ENCODE peak calls at places on chromosomes 7 and 10, in seven cellular contexts. O is small intestine; V is CD4-positive, alpha-beta T cell; P is right lobe of liver; J is mesenchymal stem cell; X is dorsolateral prefrontal cortex; T is cardiac muscle cell. K is an unnamed sample.

GRCh38 chr10:9038146-9038714 is 983.7 kb downstream of the GATA3 start:
- DNase-seq in O (no peak), V (no peak), P (peak), J (no peak), X (no peak), T (peak), K (peak)

GRCh38 chr7:155972247-155972646 is 160.0 kb upstream of the SHH start:
- DNase-seq in O (no peak), V (no peak), P (no peak), J (no peak), X (no peak), T (no peak), K (no peak)

GRCh38 chr7:105389090-105389650 is 449 bp upstream of the SRPK2 start:
- DNase-seq in O (peak), V (no peak), P (peak), J (peak), X (no peak), T (peak), K (peak)

GRCh38 chr10:89163265-89163995 is 43.7 kb downstream of the CH25H start:
- DNase-seq in O (peak), V (peak), P (peak), J (no peak), X (no peak), T (peak), K (peak)

GRCh38 chr10:61859786-61860185 is 41.7 kb upstream of the ARID5B start:
- DNase-seq in O (no peak), V (no peak), P (no peak), J (no peak), X (no peak), T (no peak), K (no peak)

GRCh38 chr10:35876248-35876647 is 234.2 kb upstream of the FZD8 start:
- DNase-seq in O (no peak), V (no peak), P (no peak), J (peak), X (no peak), T (peak), K (peak)

GRCh38 chr7:157484411-157485081 is 147.7 kb downstream of the DNAJB6 start:
- DNase-seq in O (no peak), V (no peak), P (peak), J (no peak), X (no peak), T (no peak), K (no peak)

GRCh38 chr10:5623081-5623748 is 43.2 kb downstream of the ASB13 start:
- DNase-seq in O (peak), V (peak), P (peak), J (peak), X (peak), T (peak), K (peak)

GRCh38 chr7:98085674-98086073 is 21.0 kb upstream of the LMTK2 start:
- DNase-seq in O (peak), V (no peak), P (peak), J (no peak), X (no peak), T (no peak), K (no peak)

GRCh38 chr10:124733566-124734245 is 10.5 kb downstream of the FAM53B start:
- DNase-seq in O (no peak), V (no peak), P (no peak), J (no peak), X (no peak), T (no peak), K (no peak)

GRCh38 chr10:32054087-32054486 is 2.1 kb downstream of the KIF5B start:
- DNase-seq in O (peak), V (no peak), P (no peak), J (peak), X (no peak), T (peak), K (peak)

GRCh38 chr10:45557275-45557905 is 115.2 kb downstream of the ZFAND4 start:
- DNase-seq in O (no peak), V (no peak), P (no peak), J (no peak), X (no peak), T (peak), K (no peak)

GRCh38 chr7:128703605-128704004 is 31.5 kb downstream of the GARIN1A start:
- DNase-seq in O (no peak), V (no peak), P (no peak), J (peak), X (no peak), T (no peak), K (peak)

GRCh38 chr10:15954188-15954587 is 93.9 kb upstream of the MINDY3 start:
- DNase-seq in O (no peak), V (no peak), P (no peak), J (no peak), X (no peak), T (no peak), K (no peak)

GRCh38 chr10:6163364-6164270 is 39.1 kb upstream of the PFKFB3 start:
- DNase-seq in O (peak), V (peak), P (peak), J (peak), X (peak), T (peak), K (peak)

GRCh38 chr7:30755384-30756154 is 3.6 kb downstream of the INMT start:
- DNase-seq in O (no peak), V (no peak), P (peak), J (peak), X (no peak), T (peak), K (no peak)

GRCh38 chr10:28801869-28802268 is 124.5 kb downstream of the BAMBI start:
- DNase-seq in O (no peak), V (no peak), P (no peak), J (no peak), X (no peak), T (no peak), K (no peak)

GRCh38 chr10:5518143-5518542 is 6.6 kb upstream of the CALML3 start:
- DNase-seq in O (peak), V (no peak), P (no peak), J (no peak), X (no peak), T (no peak), K (no peak)

GRCh38 chr10:78623577-78624215 is 445.1 kb upstream of the ZMIZ1 start:
- DNase-seq in O (peak), V (no peak), P (no peak), J (peak), X (no peak), T (peak), K (peak)

GRCh38 chr7:1961776-1962276 is 270.9 kb downstream of the MAD1L1 start:
- DNase-seq in O (no peak), V (peak), P (no peak), J (peak), X (no peak), T (peak), K (peak)

GRCh38 chr7:127983804-127984332 is 47.4 kb downstream of the LRRC4 start:
- DNase-seq in O (no peak), V (no peak), P (no peak), J (peak), X (no peak), T (peak), K (peak)

GRCh38 chr10:14060320-14061070 is 270.2 kb downstream of the FRMD4A start:
- DNase-seq in O (no peak), V (no peak), P (no peak), J (no peak), X (no peak), T (no peak), K (peak)

GRCh38 chr7:127514499-127514898 is 70.9 kb downstream of the GCC1 start:
- DNase-seq in O (peak), V (no peak), P (no peak), J (peak), X (no peak), T (peak), K (peak)

GRCh38 chr7:29084832-29085231 is 61.5 kb downstream of the CPVL start:
- DNase-seq in O (no peak), V (no peak), P (no peak), J (no peak), X (no peak), T (no peak), K (no peak)

GRCh38 chr7:1668486-1668931 is 1.6 kb upstream of the ELFN1 start:
- DNase-seq in O (no peak), V (no peak), P (peak), J (peak), X (no peak), T (no peak), K (no peak)

GRCh38 chr10:24350111-24350921 is 141.4 kb downstream of the KIAA1217 start:
- DNase-seq in O (no peak), V (no peak), P (no peak), J (no peak), X (no peak), T (peak), K (no peak)

GRCh38 chr10:32077896-32078295 is 21.7 kb upstream of the KIF5B start:
- DNase-seq in O (peak), V (no peak), P (no peak), J (peak), X (no peak), T (peak), K (peak)

GRCh38 chr7:12162420-12163113 is 48.5 kb upstream of the TMEM106B start:
- DNase-seq in O (no peak), V (no peak), P (no peak), J (peak), X (no peak), T (peak), K (peak)

GRCh38 chr7:4519819-4520520 is 162.1 kb upstream of the FOXK1 start:
- DNase-seq in O (no peak), V (no peak), P (no peak), J (no peak), X (no peak), T (no peak), K (no peak)

GRCh38 chr7:674454-675410 is 51.8 kb upstream of the DNAAF5 start:
- DNase-seq in O (no peak), V (no peak), P (no peak), J (no peak), X (no peak), T (peak), K (no peak)

GRCh38 chr7:10483671-10484070 is 490.0 kb upstream of the PHF14 start:
- DNase-seq in O (no peak), V (no peak), P (no peak), J (peak), X (no peak), T (no peak), K (no peak)

GRCh38 chr7:25725483-25725882 is 426.5 kb upstream of the NFE2L3 start:
- DNase-seq in O (no peak), V (no peak), P (no peak), J (no peak), X (no peak), T (peak), K (no peak)
- H3K27ac ChIP-seq in O (no peak), V (no peak), P (no peak), J (no peak), X (no peak), T (peak), K (no peak)

GRCh38 chr7:95630702-95631458 is 34.6 kb upstream of the PDK4 start:
- DNase-seq in O (no peak), V (no peak), P (no peak), J (peak), X (no peak), T (peak), K (peak)
- H3K27ac ChIP-seq in O (no peak), V (no peak), P (no peak), J (no peak), X (no peak), T (no peak), K (no peak)

GRCh38 chr10:113303747-113304146 is 249.1 kb upstream of the HABP2 start:
- DNase-seq in O (no peak), V (no peak), P (no peak), J (peak), X (no peak), T (peak), K (peak)

GRCh38 chr10:113302062-113302461 is 250.8 kb upstream of the HABP2 start:
- DNase-seq in O (no peak), V (no peak), P (no peak), J (no peak), X (no peak), T (no peak), K (no peak)

GRCh38 chr10:113298616-113299015 is 254.2 kb upstream of the HABP2 start:
- DNase-seq in O (no peak), V (no peak), P (no peak), J (no peak), X (no peak), T (no peak), K (no peak)

GRCh38 chr10:113300628-113301027 is 252.2 kb upstream of the HABP2 start:
- DNase-seq in O (no peak), V (no peak), P (no peak), J (no peak), X (no peak), T (no peak), K (no peak)

DNA sequence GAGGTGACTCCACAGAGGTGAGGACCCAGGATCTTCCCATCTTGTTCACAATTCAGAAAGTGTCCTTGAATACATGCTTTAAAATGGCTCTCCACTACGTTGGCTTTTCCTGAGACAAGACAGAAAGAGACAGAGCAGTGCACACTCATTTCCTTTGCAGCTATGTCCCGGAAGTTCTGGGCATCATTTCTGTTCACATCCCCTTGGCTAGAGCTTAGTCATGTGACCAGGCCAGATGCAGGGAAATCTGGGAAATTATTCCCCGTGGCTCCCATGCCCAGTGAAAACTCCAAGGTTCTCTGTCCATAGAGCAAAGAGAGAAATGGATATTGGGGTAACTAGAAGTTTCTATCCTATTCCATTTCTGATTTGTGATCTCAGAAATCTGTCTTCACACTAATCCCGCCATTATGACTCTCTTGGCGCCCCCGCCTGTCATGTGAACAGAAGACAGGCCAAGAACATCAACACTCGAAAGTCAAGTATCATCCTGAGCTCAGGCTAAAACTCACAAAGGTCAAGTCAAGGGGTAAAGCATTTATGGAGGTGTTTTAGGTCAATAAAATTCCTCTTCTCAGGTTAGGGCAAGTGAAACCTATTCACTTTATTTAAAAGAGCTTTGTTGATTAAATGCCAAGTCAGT is 251.4 kb upstream of the HABP2 start:
- DNase-seq in O (no peak), V (no peak), P (no peak), J (no peak), X (no peak), T (no peak), K (no peak)
- H3K27ac ChIP-seq in O (no peak), V (no peak), P (no peak), J (no peak), X (no peak), T (no peak), K (no peak)

GRCh38 chr10:102066421-102067068 is 1.4 kb downstream of the HPS6 start:
- DNase-seq in O (peak), V (no peak), P (no peak), J (no peak), X (no peak), T (no peak), K (peak)

GRCh38 chr10:102067091-102067916 is 2.2 kb downstream of the HPS6 start:
- DNase-seq in O (no peak), V (no peak), P (no peak), J (no peak), X (no peak), T (no peak), K (no peak)

GRCh38 chr10:102064868-102065560 is at the start of gene HPS6:
- DNase-seq in O (peak), V (peak), P (peak), J (peak), X (peak), T (peak), K (peak)

GRCh38 chr10:102064503-102064867 is 664 bp upstream of the HPS6 start:
- DNase-seq in O (no peak), V (no peak), P (no peak), J (no peak), X (no peak), T (no peak), K (no peak)

DNA sequence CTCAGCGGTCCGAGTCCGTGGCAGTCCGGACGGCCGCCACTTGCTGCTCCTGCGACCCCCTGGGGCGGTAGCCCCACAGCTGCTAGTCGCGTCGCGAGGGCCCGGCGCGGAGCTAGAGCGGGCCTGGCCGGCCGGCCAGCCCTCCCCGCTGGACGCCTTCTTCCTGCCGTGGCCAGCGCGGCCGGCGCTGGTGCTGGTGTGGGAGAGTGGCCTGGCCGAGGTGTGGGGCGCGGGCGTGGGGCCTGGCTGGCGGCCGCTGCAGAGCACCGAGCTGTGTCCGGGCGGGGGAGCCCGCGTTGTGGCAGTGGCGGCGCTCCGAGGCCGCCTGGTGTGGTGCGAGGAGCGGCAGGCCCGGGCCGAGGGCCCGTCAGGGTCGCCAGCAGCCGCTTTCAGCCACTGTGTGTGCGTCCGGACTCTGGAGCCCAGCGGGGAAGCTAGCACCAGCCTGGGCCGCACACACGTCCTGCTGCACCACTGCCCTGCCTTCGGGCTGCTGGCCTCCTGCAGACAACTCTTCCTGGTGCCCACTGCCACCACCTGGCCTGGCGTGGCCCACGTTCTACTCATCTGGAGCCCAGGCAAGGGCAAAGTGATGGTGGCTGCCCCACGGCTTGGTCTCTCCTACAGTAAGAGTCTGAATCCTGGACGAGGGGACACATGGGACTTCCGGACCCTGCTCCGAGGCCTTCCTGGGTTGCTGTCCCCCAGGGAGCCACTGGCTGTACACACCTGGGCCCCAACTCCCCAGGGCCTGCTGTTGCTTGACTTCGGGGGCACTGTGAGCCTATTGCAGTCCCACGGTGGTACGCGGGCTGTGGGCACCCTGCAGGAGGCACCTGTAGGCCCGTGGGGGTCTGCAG is 642 bp downstream of the HPS6 start:
- DNase-seq in O (peak), V (no peak), P (peak), J (peak), X (no peak), T (peak), K (peak)
- H3K27ac ChIP-seq in O (peak), V (peak), P (peak), J (no peak), X (peak), T (peak), K (peak)

GRCh38 chr10:486668-487067 is 202.8 kb downstream of the DIP2C start:
- DNase-seq in O (no peak), V (no peak), P (peak), J (no peak), X (no peak), T (no peak), K (no peak)
- H3K27ac ChIP-seq in O (no peak), V (no peak), P (no peak), J (no peak), X (no peak), T (no peak), K (no peak)

K was measured in GM23248.